ENCODE peak calls at places on chromosomes 16 and 17, in ten cellular contexts. One of them, this sample, is unnamed.

GRCh38 chr17:27630607-27631408 is at the start of gene LGALS9:
- DNase-seq in NCI-H1417 treated with DMSO at 0.1 percent for 48 hours: no peak
- DNase-seq in stimulated activated CD8-positive, alpha-beta memory T cell treated with anti-CD3 and anti-CD28 coated beads, Interleukin-4, amount 100 ng/mL, for 1 hour: no peak
- DNase-seq in stimulated activated CD4-positive, alpha-beta T cell treated with anti-CD3 and anti-CD28 coated beads, Interleukin-2, amount 100 ng/mL, for 48 hours: no peak
- DNase-seq in lower leg skin: no peak
- DNase-seq in effector memory CD4-positive, alpha-beta T cell: peak
- DNase-seq in mesothelial cell of epicardium: no peak
- DNase-seq in HS-27A: no peak
- DNase-seq in cardiac muscle cell: peak
- DNase-seq in neural progenitor cell: no peak
- DNase-seq in this sample: no peak

GRCh38 chr17:53353919-53354351 is 468.8 kb upstream of the KIF2B start:
- DNase-seq in NCI-H1417 treated with DMSO at 0.1 percent for 48 hours: no peak
- DNase-seq in stimulated activated CD8-positive, alpha-beta memory T cell treated with anti-CD3 and anti-CD28 coated beads, Interleukin-4, amount 100 ng/mL, for 1 hour: no peak
- DNase-seq in stimulated activated CD4-positive, alpha-beta T cell treated with anti-CD3 and anti-CD28 coated beads, Interleukin-2, amount 100 ng/mL, for 48 hours: no peak
- DNase-seq in lower leg skin: peak
- DNase-seq in effector memory CD4-positive, alpha-beta T cell: no peak
- DNase-seq in mesothelial cell of epicardium: no peak
- DNase-seq in HS-27A: no peak
- DNase-seq in cardiac muscle cell: peak
- DNase-seq in neural progenitor cell: no peak
- DNase-seq in this sample: no peak

GRCh38 chr17:38925263-38925995 is at the start of gene LASP1NB:
- DNase-seq in NCI-H1417 treated with DMSO at 0.1 percent for 48 hours: no peak
- DNase-seq in stimulated activated CD8-positive, alpha-beta memory T cell treated with anti-CD3 and anti-CD28 coated beads, Interleukin-4, amount 100 ng/mL, for 1 hour: no peak
- DNase-seq in stimulated activated CD4-positive, alpha-beta T cell treated with anti-CD3 and anti-CD28 coated beads, Interleukin-2, amount 100 ng/mL, for 48 hours: no peak
- DNase-seq in lower leg skin: no peak
- DNase-seq in effector memory CD4-positive, alpha-beta T cell: no peak
- DNase-seq in mesothelial cell of epicardium: no peak
- DNase-seq in HS-27A: no peak
- DNase-seq in cardiac muscle cell: peak
- DNase-seq in neural progenitor cell: peak
- DNase-seq in this sample: peak

GRCh38 chr16:54194008-54194731 is 92.4 kb downstream of the IRX3 start:
- DNase-seq in NCI-H1417 treated with DMSO at 0.1 percent for 48 hours: no peak
- DNase-seq in stimulated activated CD8-positive, alpha-beta memory T cell treated with anti-CD3 and anti-CD28 coated beads, Interleukin-4, amount 100 ng/mL, for 1 hour: no peak
- DNase-seq in stimulated activated CD4-positive, alpha-beta T cell treated with anti-CD3 and anti-CD28 coated beads, Interleukin-2, amount 100 ng/mL, for 48 hours: no peak
- DNase-seq in lower leg skin: peak
- DNase-seq in effector memory CD4-positive, alpha-beta T cell: no peak
- DNase-seq in mesothelial cell of epicardium: no peak
- DNase-seq in HS-27A: peak
- DNase-seq in cardiac muscle cell: peak
- DNase-seq in neural progenitor cell: peak
- DNase-seq in this sample: peak

GRCh38 chr17:81334419-81334896 is 39.4 kb upstream of the SLC38A10 start:
- DNase-seq in NCI-H1417 treated with DMSO at 0.1 percent for 48 hours: no peak
- DNase-seq in stimulated activated CD8-positive, alpha-beta memory T cell treated with anti-CD3 and anti-CD28 coated beads, Interleukin-4, amount 100 ng/mL, for 1 hour: no peak
- DNase-seq in stimulated activated CD4-positive, alpha-beta T cell treated with anti-CD3 and anti-CD28 coated beads, Interleukin-2, amount 100 ng/mL, for 48 hours: no peak
- DNase-seq in lower leg skin: no peak
- DNase-seq in effector memory CD4-positive, alpha-beta T cell: no peak
- DNase-seq in mesothelial cell of epicardium: no peak
- DNase-seq in HS-27A: no peak
- DNase-seq in cardiac muscle cell: no peak
- DNase-seq in neural progenitor cell: no peak
- DNase-seq in this sample: no peak

GRCh38 chr16:59459811-59460210 is 725.7 kb upstream of the GOT2 start:
- DNase-seq in NCI-H1417 treated with DMSO at 0.1 percent for 48 hours: no peak
- DNase-seq in stimulated activated CD8-positive, alpha-beta memory T cell treated with anti-CD3 and anti-CD28 coated beads, Interleukin-4, amount 100 ng/mL, for 1 hour: no peak
- DNase-seq in stimulated activated CD4-positive, alpha-beta T cell treated with anti-CD3 and anti-CD28 coated beads, Interleukin-2, amount 100 ng/mL, for 48 hours: no peak
- DNase-seq in lower leg skin: no peak
- DNase-seq in effector memory CD4-positive, alpha-beta T cell: no peak
- DNase-seq in mesothelial cell of epicardium: no peak
- DNase-seq in HS-27A: no peak
- DNase-seq in cardiac muscle cell: no peak
- DNase-seq in neural progenitor cell: no peak
- DNase-seq in this sample: no peak

GRCh38 chr16:10608687-10609409 is 28.4 kb upstream of the EMP2 start:
- DNase-seq in NCI-H1417 treated with DMSO at 0.1 percent for 48 hours: no peak
- DNase-seq in stimulated activated CD8-positive, alpha-beta memory T cell treated with anti-CD3 and anti-CD28 coated beads, Interleukin-4, amount 100 ng/mL, for 1 hour: no peak
- DNase-seq in stimulated activated CD4-positive, alpha-beta T cell treated with anti-CD3 and anti-CD28 coated beads, Interleukin-2, amount 100 ng/mL, for 48 hours: no peak
- DNase-seq in lower leg skin: no peak
- DNase-seq in effector memory CD4-positive, alpha-beta T cell: no peak
- DNase-seq in mesothelial cell of epicardium: no peak
- DNase-seq in HS-27A: no peak
- DNase-seq in cardiac muscle cell: peak
- DNase-seq in neural progenitor cell: no peak
- DNase-seq in this sample: no peak

GRCh38 chr17:51346218-51346982 is 86.1 kb downstream of the UTP18 start:
- DNase-seq in NCI-H1417 treated with DMSO at 0.1 percent for 48 hours: no peak
- DNase-seq in stimulated activated CD8-positive, alpha-beta memory T cell treated with anti-CD3 and anti-CD28 coated beads, Interleukin-4, amount 100 ng/mL, for 1 hour: no peak
- DNase-seq in stimulated activated CD4-positive, alpha-beta T cell treated with anti-CD3 and anti-CD28 coated beads, Interleukin-2, amount 100 ng/mL, for 48 hours: no peak
- DNase-seq in lower leg skin: no peak
- DNase-seq in effector memory CD4-positive, alpha-beta T cell: no peak
- DNase-seq in mesothelial cell of epicardium: no peak
- DNase-seq in HS-27A: no peak
- DNase-seq in cardiac muscle cell: no peak
- DNase-seq in neural progenitor cell: no peak
- DNase-seq in this sample: peak

GRCh38 chr16:11354407-11354732 is 9.1 kb downstream of the RMI2 start:
- DNase-seq in NCI-H1417 treated with DMSO at 0.1 percent for 48 hours: no peak
- DNase-seq in stimulated activated CD8-positive, alpha-beta memory T cell treated with anti-CD3 and anti-CD28 coated beads, Interleukin-4, amount 100 ng/mL, for 1 hour: no peak
- DNase-seq in stimulated activated CD4-positive, alpha-beta T cell treated with anti-CD3 and anti-CD28 coated beads, Interleukin-2, amount 100 ng/mL, for 48 hours: no peak
- DNase-seq in lower leg skin: no peak
- DNase-seq in effector memory CD4-positive, alpha-beta T cell: no peak
- DNase-seq in mesothelial cell of epicardium: no peak
- DNase-seq in HS-27A: no peak
- DNase-seq in cardiac muscle cell: no peak
- DNase-seq in neural progenitor cell: no peak
- DNase-seq in this sample: no peak

GRCh38 chr17:75878174-75878998 is at the start of gene TRIM47:
- DNase-seq in NCI-H1417 treated with DMSO at 0.1 percent for 48 hours: no peak
- DNase-seq in stimulated activated CD8-positive, alpha-beta memory T cell treated with anti-CD3 and anti-CD28 coated beads, Interleukin-4, amount 100 ng/mL, for 1 hour: no peak
- DNase-seq in stimulated activated CD4-positive, alpha-beta T cell treated with anti-CD3 and anti-CD28 coated beads, Interleukin-2, amount 100 ng/mL, for 48 hours: no peak
- DNase-seq in lower leg skin: no peak
- DNase-seq in effector memory CD4-positive, alpha-beta T cell: no peak
- DNase-seq in mesothelial cell of epicardium: no peak
- DNase-seq in HS-27A: no peak
- DNase-seq in cardiac muscle cell: peak
- DNase-seq in neural progenitor cell: peak
- DNase-seq in this sample: peak

GRCh38 chr17:76707985-76708807 is 2.6 kb downstream of the MXRA7 start:
- DNase-seq in NCI-H1417 treated with DMSO at 0.1 percent for 48 hours: no peak
- DNase-seq in stimulated activated CD8-positive, alpha-beta memory T cell treated with anti-CD3 and anti-CD28 coated beads, Interleukin-4, amount 100 ng/mL, for 1 hour: no peak
- DNase-seq in stimulated activated CD4-positive, alpha-beta T cell treated with anti-CD3 and anti-CD28 coated beads, Interleukin-2, amount 100 ng/mL, for 48 hours: no peak
- DNase-seq in lower leg skin: no peak
- DNase-seq in effector memory CD4-positive, alpha-beta T cell: no peak
- DNase-seq in mesothelial cell of epicardium: no peak
- DNase-seq in HS-27A: no peak
- DNase-seq in cardiac muscle cell: peak
- DNase-seq in neural progenitor cell: peak
- DNase-seq in this sample: peak

GRCh38 chr17:9309216-9309615 is 266.4 kb downstream of the STX8 start:
- DNase-seq in NCI-H1417 treated with DMSO at 0.1 percent for 48 hours: no peak
- DNase-seq in stimulated activated CD8-positive, alpha-beta memory T cell treated with anti-CD3 and anti-CD28 coated beads, Interleukin-4, amount 100 ng/mL, for 1 hour: no peak
- DNase-seq in stimulated activated CD4-positive, alpha-beta T cell treated with anti-CD3 and anti-CD28 coated beads, Interleukin-2, amount 100 ng/mL, for 48 hours: no peak
- DNase-seq in lower leg skin: no peak
- DNase-seq in effector memory CD4-positive, alpha-beta T cell: no peak
- DNase-seq in mesothelial cell of epicardium: no peak
- DNase-seq in HS-27A: no peak
- DNase-seq in cardiac muscle cell: peak
- DNase-seq in neural progenitor cell: peak
- DNase-seq in this sample: no peak

GRCh38 chr16:397736-398332 is 835 bp downstream of the NME4 start:
- DNase-seq in NCI-H1417 treated with DMSO at 0.1 percent for 48 hours: no peak
- DNase-seq in stimulated activated CD8-positive, alpha-beta memory T cell treated with anti-CD3 and anti-CD28 coated beads, Interleukin-4, amount 100 ng/mL, for 1 hour: no peak
- DNase-seq in stimulated activated CD4-positive, alpha-beta T cell treated with anti-CD3 and anti-CD28 coated beads, Interleukin-2, amount 100 ng/mL, for 48 hours: no peak
- DNase-seq in lower leg skin: no peak
- DNase-seq in effector memory CD4-positive, alpha-beta T cell: no peak
- DNase-seq in mesothelial cell of epicardium: peak
- DNase-seq in HS-27A: no peak
- DNase-seq in cardiac muscle cell: peak
- DNase-seq in neural progenitor cell: peak
- DNase-seq in this sample: peak

GRCh38 chr17:14297161-14297851 is 3.6 kb upstream of the HS3ST3B1 start:
- DNase-seq in NCI-H1417 treated with DMSO at 0.1 percent for 48 hours: no peak
- DNase-seq in stimulated activated CD8-positive, alpha-beta memory T cell treated with anti-CD3 and anti-CD28 coated beads, Interleukin-4, amount 100 ng/mL, for 1 hour: no peak
- DNase-seq in stimulated activated CD4-positive, alpha-beta T cell treated with anti-CD3 and anti-CD28 coated beads, Interleukin-2, amount 100 ng/mL, for 48 hours: no peak
- DNase-seq in lower leg skin: no peak
- DNase-seq in effector memory CD4-positive, alpha-beta T cell: peak
- DNase-seq in mesothelial cell of epicardium: no peak
- DNase-seq in HS-27A: no peak
- DNase-seq in cardiac muscle cell: peak
- DNase-seq in neural progenitor cell: peak
- DNase-seq in this sample: no peak

GRCh38 chr17:13475574-13476223 is 126.0 kb downstream of the HS3ST3A1 start:
- DNase-seq in NCI-H1417 treated with DMSO at 0.1 percent for 48 hours: no peak
- DNase-seq in stimulated activated CD8-positive, alpha-beta memory T cell treated with anti-CD3 and anti-CD28 coated beads, Interleukin-4, amount 100 ng/mL, for 1 hour: no peak
- DNase-seq in stimulated activated CD4-positive, alpha-beta T cell treated with anti-CD3 and anti-CD28 coated beads, Interleukin-2, amount 100 ng/mL, for 48 hours: no peak
- DNase-seq in lower leg skin: peak
- DNase-seq in effector memory CD4-positive, alpha-beta T cell: no peak
- DNase-seq in mesothelial cell of epicardium: no peak
- DNase-seq in HS-27A: no peak
- DNase-seq in cardiac muscle cell: no peak
- DNase-seq in neural progenitor cell: no peak
- DNase-seq in this sample: no peak

GRCh38 chr17:62653002-62653830 is 25.7 kb downstream of the MRC2 start:
- DNase-seq in NCI-H1417 treated with DMSO at 0.1 percent for 48 hours: peak
- DNase-seq in stimulated activated CD8-positive, alpha-beta memory T cell treated with anti-CD3 and anti-CD28 coated beads, Interleukin-4, amount 100 ng/mL, for 1 hour: no peak
- DNase-seq in stimulated activated CD4-positive, alpha-beta T cell treated with anti-CD3 and anti-CD28 coated beads, Interleukin-2, amount 100 ng/mL, for 48 hours: peak
- DNase-seq in lower leg skin: no peak
- DNase-seq in effector memory CD4-positive, alpha-beta T cell: peak
- DNase-seq in mesothelial cell of epicardium: no peak
- DNase-seq in HS-27A: no peak
- DNase-seq in cardiac muscle cell: peak
- DNase-seq in neural progenitor cell: peak
- DNase-seq in this sample: peak

This sample was measured in head of caudate nucleus.